ENCODE peak calls at places on chromosomes 12 and 14, in four cellular contexts. One of them, this sample, is unnamed.

GRCh38 chr14:20415723-20416622 is 2.7 kb upstream of the TEP1 start:
- DNase-seq in WTC11: no peak
- DNase-seq in HepG2: peak
- DNase-seq in K562: peak
- DNase-seq in this sample: peak

GRCh38 chr14:29584992-29585391 is 342.7 kb downstream of the PRKD1 start:
- DNase-seq in WTC11: peak
- DNase-seq in HepG2: peak
- DNase-seq in K562: no peak
- DNase-seq in this sample: peak

GRCh38 chr12:76033116-76034001 is 1.8 kb upstream of the PHLDA1 start:
- DNase-seq in WTC11: no peak
- DNase-seq in HepG2: no peak
- DNase-seq in K562: no peak
- DNase-seq in this sample: no peak

GRCh38 chr14:101628471-101628966 is 67.2 kb downstream of the DIO3 start:
- DNase-seq in WTC11: peak
- DNase-seq in HepG2: peak
- DNase-seq in K562: peak
- DNase-seq in this sample: peak

GRCh38 chr14:87745507-87746118 is 247.4 kb downstream of the GALC start:
- DNase-seq in WTC11: peak
- DNase-seq in HepG2: peak
- DNase-seq in K562: peak
- DNase-seq in this sample: peak

GRCh38 chr12:92224685-92225331 is 79.2 kb upstream of the BTG1 start:
- DNase-seq in WTC11: no peak
- DNase-seq in HepG2: no peak
- DNase-seq in K562: peak
- DNase-seq in this sample: no peak

GRCh38 chr12:24057920-24058476 is 108.5 kb upstream of the SOX5 start:
- DNase-seq in WTC11: no peak
- DNase-seq in HepG2: no peak
- DNase-seq in K562: no peak
- DNase-seq in this sample: no peak

GRCh38 chr14:95464524-95464923 is 51.9 kb downstream of the SYNE3 start:
- DNase-seq in WTC11: no peak
- DNase-seq in HepG2: no peak
- DNase-seq in K562: no peak
- DNase-seq in this sample: no peak

GRCh38 chr14:81889529-81889928 is 355.9 kb upstream of the SEL1L start:
- DNase-seq in WTC11: no peak
- DNase-seq in HepG2: no peak
- DNase-seq in K562: no peak
- DNase-seq in this sample: no peak

GRCh38 chr12:92927055-92927435 is 2.0 kb downstream of the EEA1 start:
- DNase-seq in WTC11: no peak
- DNase-seq in HepG2: peak
- DNase-seq in K562: no peak
- DNase-seq in this sample: no peak

GRCh38 chr14:33184587-33184986 is 245.9 kb downstream of the NPAS3 start:
- DNase-seq in WTC11: no peak
- DNase-seq in HepG2: no peak
- DNase-seq in K562: no peak
- DNase-seq in this sample: no peak

GRCh38 chr14:67457782-67458181 is 30.7 kb downstream of the TMEM229B start:
- DNase-seq in WTC11: peak
- DNase-seq in HepG2: no peak
- DNase-seq in K562: no peak
- DNase-seq in this sample: no peak

GRCh38 chr14:89973234-89973823 is 17.6 kb downstream of the TDP1 start:
- DNase-seq in WTC11: peak
- DNase-seq in HepG2: peak
- DNase-seq in K562: peak
- DNase-seq in this sample: peak

GRCh38 chr12:52319097-52319496 is 2.1 kb downstream of the KRT83 start:
- DNase-seq in WTC11: peak
- DNase-seq in HepG2: no peak
- DNase-seq in K562: no peak
- DNase-seq in this sample: no peak
- TF ChIP-seq ELF4 in WTC11: no peak
- TF ChIP-seq ELF4 in HepG2: no peak
- TF ChIP-seq ELF4 in K562: no peak
- TF ChIP-seq ELF4 in this sample: no peak

GRCh38 chr12:54352891-54353874 is 11.1 kb downstream of the GPR84 start:
- DNase-seq in WTC11: no peak
- DNase-seq in HepG2: no peak
- DNase-seq in K562: peak
- DNase-seq in this sample: no peak

GRCh38 chr12:54349031-54349430 is 15.3 kb downstream of the GPR84 start:
- DNase-seq in WTC11: no peak
- DNase-seq in HepG2: no peak
- DNase-seq in K562: no peak
- DNase-seq in this sample: no peak

GRCh38 chr12:54349658-54350057 is 14.6 kb downstream of the GPR84 start:
- DNase-seq in WTC11: no peak
- DNase-seq in HepG2: no peak
- DNase-seq in K562: no peak
- DNase-seq in this sample: no peak

GRCh38 chr12:54350743-54351142 is 13.5 kb downstream of the GPR84 start:
- DNase-seq in WTC11: no peak
- DNase-seq in HepG2: no peak
- DNase-seq in K562: no peak
- DNase-seq in this sample: no peak

GRCh38 chr12:54352022-54352531 is 12.2 kb downstream of the GPR84 start:
- DNase-seq in WTC11: peak
- DNase-seq in HepG2: no peak
- DNase-seq in K562: peak
- DNase-seq in this sample: no peak
- TF ChIP-seq ELF4 in WTC11: no peak
- TF ChIP-seq ELF4 in HepG2: no peak
- TF ChIP-seq ELF4 in K562: no peak
- TF ChIP-seq ELF4 in this sample: no peak

GRCh38 chr14:105900398-105901160 is 374.2 kb downstream of the TMEM121 start:
- DNase-seq in WTC11: peak
- DNase-seq in HepG2: no peak
- DNase-seq in K562: peak
- DNase-seq in this sample: no peak

GRCh38 chr14:105898482-105899010 is 372.2 kb downstream of the TMEM121 start:
- DNase-seq in WTC11: peak
- DNase-seq in HepG2: no peak
- DNase-seq in K562: peak
- DNase-seq in this sample: no peak

GRCh38 chr14:105899657-105900397 is 373.4 kb downstream of the TMEM121 start:
- DNase-seq in WTC11: peak
- DNase-seq in HepG2: no peak
- DNase-seq in K562: peak
- DNase-seq in this sample: no peak

GRCh38 chr14:105897725-105898113 is 371.3 kb downstream of the TMEM121 start:
- DNase-seq in WTC11: no peak
- DNase-seq in HepG2: no peak
- DNase-seq in K562: peak
- DNase-seq in this sample: no peak

DNA sequence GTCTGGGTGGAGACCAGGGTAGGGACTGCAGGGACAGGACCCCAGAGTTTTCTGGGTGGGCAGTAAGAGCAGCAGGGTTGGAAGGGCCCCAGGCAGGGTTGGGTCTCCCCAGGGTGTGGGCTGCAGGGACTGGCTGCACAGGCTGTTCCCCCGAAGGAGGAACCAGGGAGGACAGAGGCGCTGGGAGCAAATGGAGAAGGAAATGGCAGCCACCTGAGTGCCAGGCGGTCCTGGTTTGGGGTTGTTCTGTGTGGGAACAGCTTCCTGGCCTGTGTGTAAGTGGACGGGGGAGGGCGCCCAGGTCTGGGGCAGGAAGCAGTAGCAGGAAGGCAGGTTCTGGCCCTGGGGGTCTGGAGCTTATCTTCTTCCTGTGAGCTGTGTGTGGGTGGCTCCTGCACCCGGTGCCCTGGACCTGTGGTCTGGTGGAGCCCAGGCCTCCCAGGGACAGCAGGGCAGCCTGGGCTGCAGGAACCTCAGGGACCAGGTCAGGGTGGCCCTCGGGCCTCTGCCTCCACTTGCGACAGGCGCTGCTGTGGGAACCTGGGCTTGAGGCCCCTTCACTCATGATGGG is 372.8 kb downstream of the TMEM121 start:
- DNase-seq in WTC11: peak
- DNase-seq in HepG2: no peak
- DNase-seq in K562: peak
- DNase-seq in this sample: no peak
- TF ChIP-seq ELF4 in WTC11: no peak
- TF ChIP-seq ELF4 in HepG2: no peak
- TF ChIP-seq ELF4 in K562: no peak
- TF ChIP-seq ELF4 in this sample: no peak

GRCh38 chr12:97151481-97151880 is 244.4 kb downstream of the NEDD1 start:
- DNase-seq in WTC11: no peak
- DNase-seq in HepG2: no peak
- DNase-seq in K562: no peak
- DNase-seq in this sample: no peak

DNA sequence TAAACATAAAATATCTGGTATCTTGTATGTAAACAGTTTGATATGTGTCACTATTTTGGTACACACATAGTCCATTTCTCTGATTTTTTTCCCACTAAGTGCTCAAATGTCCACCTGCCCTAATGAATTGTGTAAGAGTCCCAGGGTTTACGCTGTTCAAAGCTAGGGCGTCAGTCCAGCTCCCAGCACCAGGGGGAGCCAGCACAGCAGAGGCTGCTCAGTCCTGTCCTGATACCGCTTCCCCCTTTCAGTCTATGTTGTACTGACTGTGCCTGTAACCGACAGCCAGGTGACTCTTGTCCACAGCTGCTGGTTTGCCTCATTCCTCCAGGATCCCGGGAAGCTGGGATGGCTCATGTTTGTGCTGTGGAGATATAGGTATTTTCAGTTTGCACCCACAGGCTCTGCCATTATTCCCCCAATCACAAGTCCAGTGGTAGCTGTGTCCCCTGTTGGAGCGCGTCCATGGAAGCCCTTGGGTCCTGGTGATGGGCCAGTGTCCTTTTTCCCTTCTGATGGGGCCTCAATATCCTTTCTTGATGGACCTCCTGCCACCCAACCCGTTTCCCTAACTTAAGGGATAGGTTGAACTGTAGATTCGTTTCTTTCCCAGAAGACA is 242.0 kb downstream of the NEDD1 start:
- DNase-seq in WTC11: peak
- DNase-seq in HepG2: peak
- DNase-seq in K562: peak
- DNase-seq in this sample: peak
- TF ChIP-seq ELF4 in WTC11: no peak
- TF ChIP-seq ELF4 in HepG2: no peak
- TF ChIP-seq ELF4 in K562: no peak
- TF ChIP-seq ELF4 in this sample: no peak

GRCh38 chr14:66330916-66331315 is 155.3 kb upstream of the CCDC196 start:
- DNase-seq in WTC11: no peak
- DNase-seq in HepG2: no peak
- DNase-seq in K562: no peak
- DNase-seq in this sample: no peak
- TF ChIP-seq ELF4 in WTC11: no peak
- TF ChIP-seq ELF4 in HepG2: no peak
- TF ChIP-seq ELF4 in K562: no peak
- TF ChIP-seq ELF4 in this sample: no peak

DNA sequence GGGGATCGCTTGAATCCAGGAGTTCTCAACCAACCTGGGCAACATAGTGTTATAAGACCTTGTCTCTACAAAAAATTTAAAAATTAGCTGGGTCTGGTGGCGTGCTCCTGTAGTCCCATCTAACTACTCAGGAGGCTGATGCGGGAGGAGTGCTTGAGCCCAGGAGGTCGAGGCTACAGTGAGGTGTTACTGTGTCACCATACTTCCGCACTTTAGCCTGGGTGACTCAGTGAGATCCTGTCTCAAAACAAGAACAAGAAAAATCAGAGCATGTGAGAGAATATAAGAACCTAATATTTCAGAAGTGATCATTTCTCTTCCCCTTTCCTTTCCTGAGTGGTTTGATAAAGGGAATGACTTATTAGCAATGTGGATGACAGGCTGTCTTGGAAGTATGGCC is 9.5 kb downstream of the TRAF3 start:
- DNase-seq in WTC11: no peak
- DNase-seq in HepG2: no peak
- DNase-seq in K562: no peak
- DNase-seq in this sample: no peak
- TF ChIP-seq ELF4 in WTC11: no peak
- TF ChIP-seq ELF4 in HepG2: no peak
- TF ChIP-seq ELF4 in K562: no peak
- TF ChIP-seq ELF4 in this sample: no peak

DNA sequence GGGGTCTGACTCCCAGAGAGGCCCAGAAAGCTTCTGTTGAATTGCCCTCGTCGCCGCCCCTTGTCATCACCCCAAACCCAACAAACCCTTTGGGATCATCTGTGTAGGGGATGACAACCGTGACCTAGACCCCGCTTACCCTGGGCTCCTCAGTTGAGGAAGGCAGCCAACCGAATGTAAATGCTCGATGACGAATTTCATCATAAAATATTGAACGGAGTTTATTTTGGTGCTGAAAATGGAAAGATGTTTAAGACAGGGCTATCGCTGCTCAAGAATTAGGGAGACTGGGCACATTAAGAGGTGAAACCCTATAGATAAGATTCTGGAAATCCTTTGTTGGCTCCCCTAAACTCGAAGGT is 512 bp downstream of the ACTR10 start:
- DNase-seq in WTC11: no peak
- DNase-seq in HepG2: no peak
- DNase-seq in K562: no peak
- DNase-seq in this sample: no peak
- TF ChIP-seq ELF4 in WTC11: no peak
- TF ChIP-seq ELF4 in HepG2: no peak
- TF ChIP-seq ELF4 in K562: no peak
- TF ChIP-seq ELF4 in this sample: no peak

DNA sequence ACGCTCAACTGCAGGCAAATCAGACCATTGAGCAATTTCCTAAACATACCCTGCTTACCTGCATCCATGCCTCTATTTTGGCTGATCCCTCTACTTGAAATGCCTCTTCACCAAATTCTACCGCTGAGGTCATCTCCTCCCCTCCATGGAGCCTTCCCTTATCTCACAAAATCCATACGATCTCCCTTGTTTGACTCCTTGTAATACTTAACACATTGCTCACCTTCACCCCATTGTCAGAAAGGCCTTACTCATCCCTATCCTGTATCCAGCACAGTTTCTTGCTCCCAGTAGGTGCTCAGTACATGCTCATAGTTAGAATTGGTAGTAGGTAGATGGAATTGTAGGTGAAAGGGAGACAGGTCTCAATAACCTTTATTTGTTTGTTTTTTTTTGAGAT is 5.4 kb downstream of the DDN start:
- DNase-seq in WTC11: no peak
- DNase-seq in HepG2: no peak
- DNase-seq in K562: no peak
- DNase-seq in this sample: no peak
- TF ChIP-seq ELF4 in WTC11: no peak
- TF ChIP-seq ELF4 in HepG2: no peak
- TF ChIP-seq ELF4 in K562: no peak
- TF ChIP-seq ELF4 in this sample: no peak

This sample was measured in HEK293T.